ENCODE peak calls at places on chromosomes 3 and 15, in seven cellular contexts. M is body of pancreas, I is Peyer's patch, Z is lung, R is H9, Q is vagina, H is esophagus squamous epithelium. U is an unnamed sample.

GRCh38 chr3:129625071-129625874 is 18.8 kb upstream of the PLXND1 start:
- DNase-seq in M (no peak), I (no peak), Z (no peak), R (peak; percentile 78), Q (no peak), H (no peak), U (no peak)

GRCh38 chr3:55494976-55495375 is 7.9 kb upstream of the WNT5A start:
- DNase-seq in M (no peak), I (no peak), Z (no peak), R (no peak), Q (no peak), H (no peak), U (no peak)

GRCh38 chr3:14440531-14441239 is 38.3 kb downstream of the SLC6A6 start:
- DNase-seq in M (no peak), I (no peak), Z (no peak), R (peak; percentile 69), Q (no peak), H (no peak), U (no peak)

GRCh38 chr3:177905895-177906511 is 630.2 kb upstream of the KCNMB2 start:
- DNase-seq in M (no peak), I (no peak), Z (no peak), R (no peak), Q (no peak), H (no peak), U (peak; percentile 25)

GRCh38 chr3:151093148-151093547 is 7.7 kb downstream of the MED12L start:
- DNase-seq in M (no peak), I (no peak), Z (no peak), R (no peak), Q (no peak), H (no peak), U (no peak)

GRCh38 chr15:95142441-95142840 is 911.1 kb downstream of the MCTP2 start:
- DNase-seq in M (no peak), I (no peak), Z (no peak), R (no peak), Q (no peak), H (no peak), U (no peak)

GRCh38 chr3:151919446-151919845 is 46.0 kb downstream of the SUCNR1 start:
- DNase-seq in M (no peak), I (no peak), Z (no peak), R (no peak), Q (no peak), H (no peak), U (no peak)

GRCh38 chr15:48984811-48985352 is 21.2 kb upstream of the SHC4 start:
- DNase-seq in M (no peak), I (no peak), Z (no peak), R (no peak), Q (no peak), H (no peak), U (no peak)

GRCh38 chr3:66326340-66326739 is 105.5 kb downstream of the SLC25A26 start:
- DNase-seq in M (no peak), I (no peak), Z (no peak), R (no peak), Q (no peak), H (no peak), U (no peak)

GRCh38 chr3:56753206-56753605 is 48.5 kb downstream of the ARHGEF3 start:
- DNase-seq in M (no peak), I (no peak), Z (no peak), R (no peak), Q (no peak), H (no peak), U (no peak)

GRCh38 chr3:107633327-107634141 is 110.8 kb downstream of the BBX start:
- DNase-seq in M (no peak), I (no peak), Z (no peak), R (no peak), Q (no peak), H (no peak), U (no peak)

GRCh38 chr3:172449468-172450149 is 1.4 kb upstream of the GHSR start:
- DNase-seq in M (peak; percentile 32), I (no peak), Z (no peak), R (peak; percentile 79), Q (no peak), H (no peak), U (peak; percentile 43)

GRCh38 chr3:66177026-66177425 is 43.8 kb upstream of the SLC25A26 start:
- DNase-seq in M (no peak), I (no peak), Z (no peak), R (no peak), Q (no peak), H (no peak), U (no peak)

GRCh38 chr3:59256233-59256632 is 206.4 kb upstream of the CFAP20DC start:
- DNase-seq in M (no peak), I (no peak), Z (no peak), R (no peak), Q (no peak), H (no peak), U (no peak)

GRCh38 chr15:38474155-38474757 is 20.3 kb downstream of the FAM98B start:
- DNase-seq in M (peak; percentile 14), I (no peak), Z (no peak), R (no peak), Q (no peak), H (no peak), U (no peak)

GRCh38 chr3:159854500-159855124 is 134.0 kb upstream of the IL12A start:
- DNase-seq in M (no peak), I (no peak), Z (no peak), R (no peak), Q (no peak), H (no peak), U (no peak)

GRCh38 chr3:156483961-156484787 is 70.7 kb downstream of the SSR3 start:
- DNase-seq in M (no peak), I (no peak), Z (no peak), R (no peak), Q (no peak), H (no peak), U (no peak)

GRCh38 chr3:149310796-149311534 is 22.5 kb downstream of the TM4SF18 start:
- DNase-seq in M (no peak), I (no peak), Z (no peak), R (no peak), Q (no peak), H (no peak), U (no peak)

GRCh38 chr15:43969802-43970375 is 143.1 kb downstream of the WDR76 start:
- DNase-seq in M (no peak), I (no peak), Z (no peak), R (no peak), Q (no peak), H (no peak), U (no peak)

GRCh38 chr15:84840741-84841429 is 23.7 kb downstream of the ALPK3 start:
- DNase-seq in M (peak; percentile 94), I (peak; percentile 69), Z (peak; percentile 70), R (peak; percentile 22), Q (no peak), H (no peak), U (no peak)

GRCh38 chr3:190229632-190230424 is 92.4 kb downstream of the CLDN1 start:
- DNase-seq in M (no peak), I (no peak), Z (no peak), R (no peak), Q (no peak), H (no peak), U (no peak)

GRCh38 chr15:25740438-25741252 is 122.5 kb downstream of the ATP10A start:
- DNase-seq in M (no peak), I (peak; percentile 22), Z (no peak), R (no peak), Q (peak; percentile 79), H (no peak), U (no peak)

GRCh38 chr3:6264906-6265305 is 596.0 kb upstream of the GRM7 start:
- DNase-seq in M (no peak), I (no peak), Z (no peak), R (no peak), Q (no peak), H (no peak), U (no peak)

GRCh38 chr15:57167821-57168395 is 208.4 kb upstream of the CGNL1 start:
- DNase-seq in M (no peak), I (no peak), Z (no peak), R (no peak), Q (no peak), H (no peak), U (no peak)

DNA sequence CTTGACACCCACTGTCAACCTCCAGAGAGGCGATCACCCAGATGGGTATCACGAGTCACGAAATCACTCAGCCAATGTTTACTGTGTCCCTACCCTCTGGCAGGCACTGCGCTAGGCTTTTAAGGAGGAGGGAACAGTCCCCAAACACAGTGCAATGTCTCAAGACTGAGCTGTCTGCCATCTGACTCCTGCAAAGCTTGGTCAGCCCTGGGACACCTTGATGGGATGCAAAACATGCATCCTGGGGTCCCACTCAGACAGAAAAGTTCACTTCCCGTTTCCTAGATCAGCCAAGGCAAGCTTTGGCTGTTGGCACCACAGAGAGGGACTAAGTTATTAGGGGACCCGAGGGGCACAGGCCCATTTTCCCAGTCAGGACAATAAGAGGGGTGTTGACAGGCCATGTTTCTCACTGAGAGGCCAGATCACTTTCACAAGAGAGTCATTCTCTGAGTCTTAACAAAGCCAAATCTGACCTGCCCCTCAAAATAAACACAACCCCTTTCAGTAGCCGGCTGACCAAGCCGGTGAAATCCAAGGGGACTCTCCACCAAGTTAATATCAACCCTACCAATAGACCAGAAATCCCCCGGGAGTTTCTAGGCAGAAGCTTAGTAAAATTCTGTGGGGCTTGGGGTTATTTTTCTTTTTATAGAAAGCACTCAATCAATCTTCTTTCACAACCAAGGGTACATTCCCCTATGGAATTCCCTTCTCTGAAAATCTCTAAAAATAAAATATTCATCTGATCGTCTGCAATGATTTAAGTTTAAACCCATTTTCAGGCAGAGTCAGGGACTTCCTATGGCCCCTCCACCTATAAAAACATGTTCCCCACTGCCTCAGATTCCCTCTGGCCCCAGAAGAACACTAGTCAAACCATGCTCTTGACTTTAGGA is 3.5 kb downstream of the RFTN1 start:
- DNase-seq in M (no peak), I (no peak), Z (no peak), R (no peak), Q (no peak), H (no peak), U (no peak)
- H3K4me1 ChIP-seq in M (peaks cover 13% of the 10 kb centered on the region), I (peaks cover 29% of the 10 kb centered on the region), Z (peaks cover 19% of the 10 kb centered on the region), R (peaks cover 4% of the 10 kb centered on the region), Q (peaks cover 36% of the 10 kb centered on the region), H (peaks cover 8% of the 10 kb centered on the region), U (no peaks in the 10 kb centered on the region)

DNA sequence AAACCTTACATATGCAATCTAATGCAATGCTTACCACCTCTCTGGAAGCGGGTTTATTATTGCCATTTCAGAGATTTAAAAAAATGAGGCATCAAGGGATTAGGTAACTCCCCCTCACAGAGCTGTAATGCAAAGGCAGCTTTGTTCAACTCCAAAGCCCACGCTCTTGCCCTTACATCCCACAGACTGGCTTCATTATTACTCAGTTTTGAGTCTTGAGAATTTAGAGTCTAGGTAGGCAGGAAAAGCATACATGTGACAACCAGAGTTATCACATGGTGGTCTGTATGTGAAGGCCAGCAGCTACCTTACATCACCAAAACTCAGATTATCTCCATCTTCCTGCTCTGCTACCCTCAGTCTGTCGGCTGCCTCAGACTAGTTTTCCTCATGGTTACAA is 326.9 kb downstream of the UACA start:
- DNase-seq in M (no peak), I (no peak), Z (no peak), R (no peak), Q (no peak), H (no peak), U (no peak)
- H3K4me1 ChIP-seq in M (peaks cover 9% of the 10 kb centered on the region), I (peaks cover 19% of the 10 kb centered on the region), Z (peaks cover 4% of the 10 kb centered on the region), R (peaks cover 3% of the 10 kb centered on the region), Q (peaks cover 18% of the 10 kb centered on the region), H (no peaks in the 10 kb centered on the region), U (peaks cover 53% of the 10 kb centered on the region)

GRCh38 chr3:29978036-29978435 is 628.4 kb upstream of the TGFBR2 start:
- DNase-seq in M (no peak), I (no peak), Z (no peak), R (no peak), Q (no peak), H (no peak), U (no peak)
- H3K4me1 ChIP-seq in M (no peaks in the 10 kb centered on the region), I (no peaks in the 10 kb centered on the region), Z (no peaks in the 10 kb centered on the region), R (no peaks in the 10 kb centered on the region), Q (peaks cover 1% of the 10 kb centered on the region), H (no peaks in the 10 kb centered on the region), U (no peaks in the 10 kb centered on the region)

GRCh38 chr15:98765610-98766009 is 117.3 kb downstream of the IGF1R start:
- DNase-seq in M (no peak), I (no peak), Z (no peak), R (no peak), Q (no peak), H (no peak), U (no peak)
- H3K4me1 ChIP-seq in M (peaks cover 38% of the 10 kb centered on the region), I (no peaks in the 10 kb centered on the region), Z (peaks cover 18% of the 10 kb centered on the region), R (peaks cover 7% of the 10 kb centered on the region), Q (peaks cover 39% of the 10 kb centered on the region), H (peaks cover 2% of the 10 kb centered on the region), U (no peaks in the 10 kb centered on the region)